ENCODE peak calls at places on chromosomes 13 and 19, in four cellular contexts. One of them, this sample, is unnamed.

GRCh38 chr13:50979187-50979586 is 69.6 kb downstream of the RNASEH2B start:
- DNase-seq in H1: no peak
- DNase-seq in dorsolateral prefrontal cortex: no peak
- DNase-seq in brain pericyte: no peak
- DNase-seq in this sample: no peak

GRCh38 chr13:87376081-87376480 is 295.1 kb upstream of the SLITRK5 start:
- DNase-seq in H1: no peak
- DNase-seq in dorsolateral prefrontal cortex: no peak
- DNase-seq in brain pericyte: no peak
- DNase-seq in this sample: no peak

GRCh38 chr13:24511019-24511823 is 1.4 kb downstream of the PARP4 start:
- DNase-seq in H1: no peak
- DNase-seq in dorsolateral prefrontal cortex: no peak
- DNase-seq in brain pericyte: no peak
- DNase-seq in this sample: no peak

GRCh38 chr19:13869324-13869723 is 7.6 kb upstream of the NANOS3 start:
- DNase-seq in H1: no peak
- DNase-seq in dorsolateral prefrontal cortex: no peak
- DNase-seq in brain pericyte: no peak
- DNase-seq in this sample: no peak

GRCh38 chr19:45215391-45216191 is 29.6 kb downstream of the EXOC3L2 start:
- DNase-seq in H1: no peak
- DNase-seq in dorsolateral prefrontal cortex: no peak
- DNase-seq in brain pericyte: no peak
- DNase-seq in this sample: no peak

GRCh38 chr13:39379118-39379517 is 223.9 kb downstream of the LHFPL6 start:
- DNase-seq in H1: no peak
- DNase-seq in dorsolateral prefrontal cortex: no peak
- DNase-seq in brain pericyte: no peak
- DNase-seq in this sample: no peak

GRCh38 chr13:43816401-43816889 is 29.7 kb upstream of the ENOX1 start:
- DNase-seq in H1: no peak
- DNase-seq in dorsolateral prefrontal cortex: no peak
- DNase-seq in brain pericyte: no peak
- DNase-seq in this sample: no peak

GRCh38 chr13:80389073-80390038 is 48.4 kb upstream of the SPRY2 start:
- DNase-seq in H1: no peak
- DNase-seq in dorsolateral prefrontal cortex: no peak
- DNase-seq in brain pericyte: no peak
- DNase-seq in this sample: no peak